ENCODE peak calls at places on chromosomes 7 and 10, in five cellular contexts. One of them, this sample, is unnamed.

GRCh38 chr7:66443946-66444345 is 184.7 kb upstream of the KCTD7 start:
- DNase-seq in AG09319: no peak
- DNase-seq in nucleus accumbens: no peak
- DNase-seq in H7: no peak
- DNase-seq in activated CD4-positive, alpha-beta T cell treated with anti-CD3 and anti-CD28 coated beads, Interleukin-2, amount 10 ng/mL, durations not matched to agents 7 days and 5 days: no peak
- DNase-seq in this sample: no peak

GRCh38 chr7:135741905-135742304 is 6.7 kb downstream of the FAM180A start:
- DNase-seq in AG09319: no peak
- DNase-seq in nucleus accumbens: no peak
- DNase-seq in H7: no peak
- DNase-seq in activated CD4-positive, alpha-beta T cell treated with anti-CD3 and anti-CD28 coated beads, Interleukin-2, amount 10 ng/mL, durations not matched to agents 7 days and 5 days: no peak
- DNase-seq in this sample: no peak

GRCh38 chr10:77841711-77842375 is 84.7 kb downstream of the DLG5 start:
- DNase-seq in AG09319: no peak
- DNase-seq in nucleus accumbens: no peak
- DNase-seq in H7: no peak
- DNase-seq in activated CD4-positive, alpha-beta T cell treated with anti-CD3 and anti-CD28 coated beads, Interleukin-2, amount 10 ng/mL, durations not matched to agents 7 days and 5 days: no peak
- DNase-seq in this sample: no peak

GRCh38 chr10:43353495-43354324 is 17.7 kb upstream of the FXYD4 start:
- DNase-seq in AG09319: no peak
- DNase-seq in nucleus accumbens: no peak
- DNase-seq in H7: peak
- DNase-seq in activated CD4-positive, alpha-beta T cell treated with anti-CD3 and anti-CD28 coated beads, Interleukin-2, amount 10 ng/mL, durations not matched to agents 7 days and 5 days: no peak
- DNase-seq in this sample: no peak

GRCh38 chr7:11427686-11428273 is 404.2 kb downstream of the THSD7A start:
- DNase-seq in AG09319: peak
- DNase-seq in nucleus accumbens: no peak
- DNase-seq in H7: peak
- DNase-seq in activated CD4-positive, alpha-beta T cell treated with anti-CD3 and anti-CD28 coated beads, Interleukin-2, amount 10 ng/mL, durations not matched to agents 7 days and 5 days: no peak
- DNase-seq in this sample: peak

GRCh38 chr7:130366561-130366960 is 13.7 kb upstream of the CPA1 start:
- DNase-seq in AG09319: no peak
- DNase-seq in nucleus accumbens: no peak
- DNase-seq in H7: no peak
- DNase-seq in activated CD4-positive, alpha-beta T cell treated with anti-CD3 and anti-CD28 coated beads, Interleukin-2, amount 10 ng/mL, durations not matched to agents 7 days and 5 days: no peak
- DNase-seq in this sample: no peak

GRCh38 chr10:48895198-48895720 is 44.4 kb downstream of the LRRC18 start:
- DNase-seq in AG09319: peak
- DNase-seq in nucleus accumbens: no peak
- DNase-seq in H7: no peak
- DNase-seq in activated CD4-positive, alpha-beta T cell treated with anti-CD3 and anti-CD28 coated beads, Interleukin-2, amount 10 ng/mL, durations not matched to agents 7 days and 5 days: no peak
- DNase-seq in this sample: no peak

GRCh38 chr10:4334853-4335252 is 491.2 kb upstream of the AKR1E2 start:
- DNase-seq in AG09319: no peak
- DNase-seq in nucleus accumbens: no peak
- DNase-seq in H7: no peak
- DNase-seq in activated CD4-positive, alpha-beta T cell treated with anti-CD3 and anti-CD28 coated beads, Interleukin-2, amount 10 ng/mL, durations not matched to agents 7 days and 5 days: no peak
- DNase-seq in this sample: no peak

GRCh38 chr7:151009340-151010001 is 14.8 kb downstream of the ATG9B start:
- DNase-seq in AG09319: no peak
- DNase-seq in nucleus accumbens: no peak
- DNase-seq in H7: peak
- DNase-seq in activated CD4-positive, alpha-beta T cell treated with anti-CD3 and anti-CD28 coated beads, Interleukin-2, amount 10 ng/mL, durations not matched to agents 7 days and 5 days: no peak
- DNase-seq in this sample: no peak

GRCh38 chr7:55887786-55888185 is 530 bp downstream of the ZNF713 start:
- DNase-seq in AG09319: no peak
- DNase-seq in nucleus accumbens: no peak
- DNase-seq in H7: peak
- DNase-seq in activated CD4-positive, alpha-beta T cell treated with anti-CD3 and anti-CD28 coated beads, Interleukin-2, amount 10 ng/mL, durations not matched to agents 7 days and 5 days: no peak
- DNase-seq in this sample: no peak

GRCh38 chr10:97069576-97070362 is 116.0 kb downstream of the SLIT1 start:
- DNase-seq in AG09319: no peak
- DNase-seq in nucleus accumbens: no peak
- DNase-seq in H7: no peak
- DNase-seq in activated CD4-positive, alpha-beta T cell treated with anti-CD3 and anti-CD28 coated beads, Interleukin-2, amount 10 ng/mL, durations not matched to agents 7 days and 5 days: peak
- DNase-seq in this sample: peak

GRCh38 chr10:131425752-131426529 is 114.4 kb upstream of the TCERG1L start:
- DNase-seq in AG09319: no peak
- DNase-seq in nucleus accumbens: no peak
- DNase-seq in H7: no peak
- DNase-seq in activated CD4-positive, alpha-beta T cell treated with anti-CD3 and anti-CD28 coated beads, Interleukin-2, amount 10 ng/mL, durations not matched to agents 7 days and 5 days: no peak
- DNase-seq in this sample: no peak

GRCh38 chr7:51139796-51140195 is 176.8 kb downstream of the COBL start:
- DNase-seq in AG09319: no peak
- DNase-seq in nucleus accumbens: no peak
- DNase-seq in H7: no peak
- DNase-seq in activated CD4-positive, alpha-beta T cell treated with anti-CD3 and anti-CD28 coated beads, Interleukin-2, amount 10 ng/mL, durations not matched to agents 7 days and 5 days: no peak
- DNase-seq in this sample: no peak

GRCh38 chr10:30491204-30491603 is 57.2 kb downstream of the MAP3K8 start:
- DNase-seq in AG09319: peak
- DNase-seq in nucleus accumbens: no peak
- DNase-seq in H7: no peak
- DNase-seq in activated CD4-positive, alpha-beta T cell treated with anti-CD3 and anti-CD28 coated beads, Interleukin-2, amount 10 ng/mL, durations not matched to agents 7 days and 5 days: no peak
- DNase-seq in this sample: no peak

GRCh38 chr7:35254496-35255416 is 856 bp upstream of the TBX20 start:
- DNase-seq in AG09319: no peak
- DNase-seq in nucleus accumbens: no peak
- DNase-seq in H7: no peak
- DNase-seq in activated CD4-positive, alpha-beta T cell treated with anti-CD3 and anti-CD28 coated beads, Interleukin-2, amount 10 ng/mL, durations not matched to agents 7 days and 5 days: no peak
- DNase-seq in this sample: no peak

GRCh38 chr7:108486291-108486966 is 30.2 kb upstream of the NRCAM start:
- DNase-seq in AG09319: no peak
- DNase-seq in nucleus accumbens: no peak
- DNase-seq in H7: no peak
- DNase-seq in activated CD4-positive, alpha-beta T cell treated with anti-CD3 and anti-CD28 coated beads, Interleukin-2, amount 10 ng/mL, durations not matched to agents 7 days and 5 days: no peak
- DNase-seq in this sample: no peak

GRCh38 chr10:126130291-126130710 is 233.9 kb downstream of the FANK1 start:
- DNase-seq in AG09319: no peak
- DNase-seq in nucleus accumbens: no peak
- DNase-seq in H7: no peak
- DNase-seq in activated CD4-positive, alpha-beta T cell treated with anti-CD3 and anti-CD28 coated beads, Interleukin-2, amount 10 ng/mL, durations not matched to agents 7 days and 5 days: no peak
- DNase-seq in this sample: no peak

GRCh38 chr7:157004050-157004838 is 6.2 kb downstream of the MNX1 start:
- DNase-seq in AG09319: no peak
- DNase-seq in nucleus accumbens: no peak
- DNase-seq in H7: peak
- DNase-seq in activated CD4-positive, alpha-beta T cell treated with anti-CD3 and anti-CD28 coated beads, Interleukin-2, amount 10 ng/mL, durations not matched to agents 7 days and 5 days: no peak
- DNase-seq in this sample: no peak

GRCh38 chr7:55019691-55020480 is 1.1 kb downstream of the EGFR start:
- DNase-seq in AG09319: no peak
- DNase-seq in nucleus accumbens: no peak
- DNase-seq in H7: peak
- DNase-seq in activated CD4-positive, alpha-beta T cell treated with anti-CD3 and anti-CD28 coated beads, Interleukin-2, amount 10 ng/mL, durations not matched to agents 7 days and 5 days: no peak
- DNase-seq in this sample: no peak

GRCh38 chr10:72122221-72122620 is 33.9 kb upstream of the SPOCK2 start:
- DNase-seq in AG09319: no peak
- DNase-seq in nucleus accumbens: no peak
- DNase-seq in H7: no peak
- DNase-seq in activated CD4-positive, alpha-beta T cell treated with anti-CD3 and anti-CD28 coated beads, Interleukin-2, amount 10 ng/mL, durations not matched to agents 7 days and 5 days: peak
- DNase-seq in this sample: no peak

GRCh38 chr7:36526720-36527548 is 137.3 kb downstream of the ANLN start:
- DNase-seq in AG09319: peak
- DNase-seq in nucleus accumbens: no peak
- DNase-seq in H7: no peak
- DNase-seq in activated CD4-positive, alpha-beta T cell treated with anti-CD3 and anti-CD28 coated beads, Interleukin-2, amount 10 ng/mL, durations not matched to agents 7 days and 5 days: no peak
- DNase-seq in this sample: no peak

GRCh38 chr7:22251284-22251683 is 105.7 kb downstream of the RAPGEF5 start:
- DNase-seq in AG09319: no peak
- DNase-seq in nucleus accumbens: no peak
- DNase-seq in H7: no peak
- DNase-seq in activated CD4-positive, alpha-beta T cell treated with anti-CD3 and anti-CD28 coated beads, Interleukin-2, amount 10 ng/mL, durations not matched to agents 7 days and 5 days: no peak
- DNase-seq in this sample: no peak

GRCh38 chr7:155490697-155491628 is 33.0 kb downstream of the EN2 start:
- DNase-seq in AG09319: no peak
- DNase-seq in nucleus accumbens: no peak
- DNase-seq in H7: peak
- DNase-seq in activated CD4-positive, alpha-beta T cell treated with anti-CD3 and anti-CD28 coated beads, Interleukin-2, amount 10 ng/mL, durations not matched to agents 7 days and 5 days: peak
- DNase-seq in this sample: no peak

GRCh38 chr10:102633282-102633681 is 11.0 kb upstream of the TRIM8 start:
- DNase-seq in AG09319: no peak
- DNase-seq in nucleus accumbens: no peak
- DNase-seq in H7: no peak
- DNase-seq in activated CD4-positive, alpha-beta T cell treated with anti-CD3 and anti-CD28 coated beads, Interleukin-2, amount 10 ng/mL, durations not matched to agents 7 days and 5 days: peak
- DNase-seq in this sample: no peak

GRCh38 chr10:13193637-13194036 is 32.3 kb downstream of the MCM10 start:
- DNase-seq in AG09319: no peak
- DNase-seq in nucleus accumbens: no peak
- DNase-seq in H7: no peak
- DNase-seq in activated CD4-positive, alpha-beta T cell treated with anti-CD3 and anti-CD28 coated beads, Interleukin-2, amount 10 ng/mL, durations not matched to agents 7 days and 5 days: no peak
- DNase-seq in this sample: no peak

GRCh38 chr7:74429153-74429747 is 24.5 kb upstream of the GTF2IRD1 start:
- DNase-seq in AG09319: no peak
- DNase-seq in nucleus accumbens: no peak
- DNase-seq in H7: peak
- DNase-seq in activated CD4-positive, alpha-beta T cell treated with anti-CD3 and anti-CD28 coated beads, Interleukin-2, amount 10 ng/mL, durations not matched to agents 7 days and 5 days: no peak
- DNase-seq in this sample: no peak

GRCh38 chr10:794382-794956 is 105.0 kb upstream of the DIP2C start:
- DNase-seq in AG09319: no peak
- DNase-seq in nucleus accumbens: no peak
- DNase-seq in H7: peak
- DNase-seq in activated CD4-positive, alpha-beta T cell treated with anti-CD3 and anti-CD28 coated beads, Interleukin-2, amount 10 ng/mL, durations not matched to agents 7 days and 5 days: no peak
- DNase-seq in this sample: no peak

GRCh38 chr10:78359641-78360091 is 326.0 kb downstream of the RPS24 start:
- DNase-seq in AG09319: no peak
- DNase-seq in nucleus accumbens: no peak
- DNase-seq in H7: peak
- DNase-seq in activated CD4-positive, alpha-beta T cell treated with anti-CD3 and anti-CD28 coated beads, Interleukin-2, amount 10 ng/mL, durations not matched to agents 7 days and 5 days: no peak
- DNase-seq in this sample: no peak

GRCh38 chr10:61939575-61940301 is 38.2 kb downstream of the ARID5B start:
- DNase-seq in AG09319: no peak
- DNase-seq in nucleus accumbens: no peak
- DNase-seq in H7: no peak
- DNase-seq in activated CD4-positive, alpha-beta T cell treated with anti-CD3 and anti-CD28 coated beads, Interleukin-2, amount 10 ng/mL, durations not matched to agents 7 days and 5 days: no peak
- DNase-seq in this sample: no peak

This sample was measured in Jurkat, Clone E6-1.